ENCODE peak calls at places on chromosomes 6 and 20, in four cellular contexts. H is tibial nerve, Q is AG04450, Z is GM23338. B is an unnamed sample.

GRCh38 chr6:27303613-27304272 is 8.3 kb downstream of the POM121L2 start:
- DNase-seq in Q (no peak), H (no peak), Z (peak), B (no peak)

GRCh38 chr6:51472745-51473483 is 614.5 kb downstream of the PKHD1 start:
- DNase-seq in Z (peak), Q (no peak), H (no peak), B (no peak)

GRCh38 chr6:156808287-156808686 is 31.1 kb downstream of the ARID1B start:
- DNase-seq in Q (no peak), H (no peak), Z (peak), B (no peak)

GRCh38 chr6:17289491-17290106 is 8.4 kb downstream of the RBM24 start:
- DNase-seq in Z (no peak), H (peak), Q (no peak), B (no peak)

GRCh38 chr6:154792761-154793160 is 59.5 kb downstream of the SCAF8 start:
- DNase-seq in Q (no peak), Z (no peak), H (no peak), B (no peak)

GRCh38 chr6:11810854-11811643 is 32.4 kb upstream of the ADTRP start:
- DNase-seq in Z (no peak), Q (no peak), H (no peak), B (no peak)

GRCh38 chr6:134784336-134784735 is 165.6 kb downstream of the ALDH8A1 start:
- DNase-seq in Q (no peak), Z (no peak), H (no peak), B (no peak)

GRCh38 chr6:32442243-32442667 is 2.6 kb downstream of the HLA-DRA start:
- DNase-seq in H (no peak), Z (no peak), Q (no peak), B (no peak)

GRCh38 chr6:91376686-91377085 is 789.8 kb upstream of the MAP3K7 start:
- DNase-seq in H (no peak), Z (peak), Q (no peak), B (no peak)

GRCh38 chr6:132161283-132161682 is 210.1 kb upstream of the CCN2 start:
- DNase-seq in Z (peak), Q (peak), H (no peak), B (no peak)

GRCh38 chr6:166911248-166911677 is 45.1 kb downstream of the RNASET2 start:
- DNase-seq in Q (no peak), H (no peak), Z (no peak), B (no peak)

GRCh38 chr6:10409160-10409765 is 5.6 kb downstream of the TFAP2A start:
- DNase-seq in Z (no peak), H (no peak), Q (no peak), B (no peak)

GRCh38 chr6:133114973-133115372 is 126.2 kb upstream of the EYA4 start:
- DNase-seq in Z (no peak), H (no peak), Q (no peak), B (no peak)

GRCh38 chr6:163925839-163926238 is 511.3 kb downstream of the QKI start:
- DNase-seq in Q (no peak), Z (no peak), H (no peak), B (no peak)

GRCh38 chr6:108482559-108482958 is 78.2 kb upstream of the FOXO3 start:
- DNase-seq in Z (no peak), H (no peak), Q (no peak), B (no peak)

GRCh38 chr6:85641916-85642773 is 541 bp downstream of the SYNCRIP start:
- DNase-seq in H (peak), Z (peak), Q (no peak), B (peak)

GRCh38 chr6:44133003-44133931 is 5.9 kb downstream of the TMEM63B start:
- DNase-seq in H (peak), Z (peak), Q (no peak), B (no peak)

GRCh38 chr6:155171109-155171746 is 92.6 kb upstream of the CLDN20 start:
- DNase-seq in Z (no peak), Q (no peak), H (peak), B (no peak)

GRCh38 chr6:108903796-108904195 is 55.6 kb downstream of the ARMC2 start:
- DNase-seq in Z (no peak), H (no peak), Q (no peak), B (no peak)

GRCh38 chr20:44411020-44411756 is 55.7 kb downstream of the HNF4A start:
- DNase-seq in Q (no peak), H (no peak), Z (no peak), B (no peak)

GRCh38 chr6:1393641-1394283 is 4.4 kb downstream of the FOXF2 start:
- DNase-seq in Z (peak), Q (no peak), H (no peak), B (no peak)
- H3K4me3 ChIP-seq in Z (peak), Q (peak), H (no peak), B (no peak)

GRCh38 chr6:69775450-69775849 is 21.4 kb downstream of the LMBRD1 start:
- DNase-seq in Z (no peak), Q (no peak), H (no peak), B (no peak)
- H3K4me3 ChIP-seq in Z (no peak), Q (no peak), H (no peak), B (no peak)

DNA sequence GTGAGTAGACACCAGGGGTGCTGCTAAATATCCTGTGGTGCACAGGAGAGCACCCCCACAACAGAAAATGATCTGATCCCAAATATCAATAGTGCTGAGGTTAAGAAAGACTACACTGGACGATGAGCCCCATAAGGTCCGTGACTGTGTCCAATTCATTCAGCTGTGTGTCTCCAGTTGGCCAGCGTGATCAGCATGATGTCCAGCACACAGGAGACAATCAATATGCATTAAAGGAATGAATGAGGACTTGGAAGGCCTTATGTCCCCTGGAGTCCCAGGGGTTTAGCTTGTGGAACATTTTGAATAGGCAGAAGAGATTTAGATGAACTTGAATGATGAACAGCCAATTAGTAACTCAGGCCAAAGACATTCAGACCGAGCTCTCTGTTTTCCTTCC is 6.3 kb downstream of the PPP1R16B start:
- DNase-seq in Q (no peak), H (no peak), Z (no peak), B (no peak)
- H3K4me3 ChIP-seq in Q (no peak), H (no peak), Z (no peak), B (no peak)

GRCh38 chr6:36343109-36343508 is 6.4 kb upstream of the BNIP5 start:
- DNase-seq in Z (no peak), H (no peak), Q (no peak), B (no peak)

GRCh38 chr6:36337814-36338213 is 1.1 kb upstream of the BNIP5 start:
- DNase-seq in H (no peak), Q (no peak), Z (no peak), B (no peak)

GRCh38 chr6:36339156-36339555 is 2.5 kb upstream of the BNIP5 start:
- DNase-seq in Z (no peak), Q (no peak), H (no peak), B (no peak)

GRCh38 chr6:36340341-36340670 is 3.6 kb upstream of the BNIP5 start:
- DNase-seq in Z (no peak), H (no peak), Q (no peak), B (no peak)

DNA sequence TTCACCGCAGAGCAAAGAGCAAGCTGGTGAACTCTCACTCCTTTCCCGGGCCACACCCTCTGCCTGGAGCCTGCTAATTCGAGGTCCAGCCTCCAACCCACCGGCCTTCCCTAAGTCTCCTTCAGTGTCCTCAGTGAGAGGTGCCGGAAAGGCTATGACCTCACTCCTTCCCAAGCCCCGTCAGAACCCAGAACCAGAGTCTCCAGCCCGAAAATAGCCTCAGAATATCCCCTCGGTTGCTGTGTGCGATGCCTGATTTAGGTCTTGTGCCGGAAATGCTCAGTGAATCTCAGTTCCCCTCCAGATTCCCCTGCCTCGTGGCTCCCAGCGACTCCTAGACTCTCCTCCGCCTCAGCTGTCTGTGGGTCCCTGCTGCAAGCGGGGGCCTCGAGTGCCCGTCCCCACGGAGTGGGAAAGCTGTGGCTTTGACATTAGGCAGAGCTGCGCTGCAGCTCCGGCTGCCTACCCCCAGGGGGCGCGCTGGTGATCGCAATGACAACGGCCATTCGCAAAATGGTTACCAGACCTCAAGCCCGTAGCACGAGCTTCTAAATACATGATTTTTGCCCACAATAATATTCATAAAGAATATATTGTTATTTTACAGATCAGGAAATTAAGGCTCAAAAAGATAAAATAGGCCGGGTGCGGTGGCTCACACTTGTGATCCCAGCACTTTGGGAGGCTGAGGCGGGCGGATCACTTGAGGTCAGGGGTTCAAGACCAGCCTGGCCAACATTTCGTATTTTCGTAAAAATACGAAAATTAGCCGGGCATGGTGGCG is 4.2 kb upstream of the BNIP5 start:
- DNase-seq in H (peak), Q (no peak), Z (peak), B (peak)
- H3K4me3 ChIP-seq in H (no peak), Q (peak), Z (peak), B (no peak)

DNA sequence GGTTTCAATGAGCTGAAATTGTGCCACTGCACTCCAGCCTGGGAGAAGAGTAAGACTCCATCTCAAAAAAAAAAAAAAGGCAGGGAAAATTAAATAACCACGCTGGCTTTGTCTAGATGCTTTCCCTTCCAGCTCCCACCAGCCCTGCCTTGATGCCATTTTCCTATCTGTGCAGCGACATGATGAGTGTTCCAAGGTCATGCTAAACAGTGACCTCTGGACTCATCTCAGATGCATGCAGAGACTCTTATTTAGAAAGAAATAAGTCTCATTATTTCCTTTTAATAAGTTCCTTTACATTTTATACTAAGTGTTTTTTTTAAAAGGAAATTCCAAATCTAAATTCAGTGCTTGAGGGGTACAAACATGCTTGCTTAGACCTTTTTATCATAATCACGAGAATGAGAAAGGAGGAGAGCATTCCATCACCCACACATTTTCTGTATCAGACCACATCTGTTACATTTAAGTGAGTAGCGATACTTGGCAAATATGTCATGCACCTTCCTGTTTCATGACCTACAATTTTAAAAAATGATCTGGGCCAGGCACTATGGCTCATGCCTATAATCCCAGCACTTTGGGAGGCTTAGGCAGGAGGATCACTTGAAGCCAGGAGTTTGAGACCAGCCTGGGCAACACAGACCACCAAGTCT is 101.1 kb upstream of the RREB1 start:
- DNase-seq in Z (no peak), Q (no peak), H (no peak), B (no peak)
- H3K4me3 ChIP-seq in Z (no peak), Q (no peak), H (no peak), B (no peak)

GRCh38 chr20:3808544-3808943 is 11.8 kb upstream of the AP5S1 start:
- DNase-seq in Z (no peak), H (no peak), Q (no peak), B (no peak)

GRCh38 chr20:3813758-3814581 is 6.4 kb upstream of the AP5S1 start:
- DNase-seq in Z (no peak), Q (no peak), H (no peak), B (no peak)

GRCh38 chr20:3812975-3813599 is 7.3 kb upstream of the AP5S1 start:
- DNase-seq in Z (no peak), H (no peak), Q (no peak), B (no peak)

GRCh38 chr20:3812259-3812681 is 8.1 kb upstream of the AP5S1 start:
- DNase-seq in H (no peak), Z (no peak), Q (no peak), B (no peak)

DNA sequence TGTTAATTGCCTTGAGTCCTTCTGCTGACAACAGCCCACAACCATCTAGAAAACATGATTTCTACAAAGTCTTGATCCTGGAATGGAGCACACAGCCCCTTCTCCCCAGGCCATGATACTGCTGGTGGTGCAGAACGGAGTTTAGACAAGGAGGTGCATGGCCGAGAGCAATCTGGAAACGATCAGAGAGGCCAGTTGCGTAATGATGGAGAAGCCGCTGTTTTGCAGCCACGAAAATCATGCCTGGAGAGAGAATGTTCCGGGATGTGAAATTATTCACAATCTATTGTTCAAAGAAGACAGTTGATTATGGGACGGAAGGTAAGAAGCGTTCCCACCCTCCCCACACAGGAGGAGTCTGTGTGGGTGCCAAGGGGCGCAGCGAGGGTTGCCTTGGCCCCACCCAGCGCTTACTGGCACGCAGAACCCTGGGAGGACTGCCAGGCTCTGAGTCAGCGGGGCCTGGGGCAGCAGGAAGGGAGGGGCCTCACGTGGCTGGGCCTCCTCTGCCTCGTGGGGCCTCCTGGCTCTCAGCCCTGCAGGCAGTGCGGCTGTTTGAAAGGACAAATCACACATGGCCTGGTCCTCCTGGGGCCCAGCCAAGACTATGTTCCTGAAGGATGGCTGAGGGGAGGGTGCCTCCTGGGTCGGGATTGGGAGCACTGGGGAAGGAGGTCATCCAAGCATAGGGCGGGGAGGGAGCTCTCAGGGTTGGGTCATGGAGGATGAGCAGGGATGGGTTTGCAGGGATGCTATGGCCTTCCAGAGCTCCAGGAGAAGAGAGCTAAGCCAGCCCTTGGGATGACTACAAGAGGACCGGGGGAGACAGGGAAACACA is 8.7 kb upstream of the AP5S1 start:
- DNase-seq in Z (no peak), Q (peak), H (peak), B (peak)
- H3K4me3 ChIP-seq in Z (no peak), Q (peak), H (peak), B (peak)

B was measured in Jurkat, Clone E6-1.